ENCODE peak calls at places on chromosome 21, in four cellular contexts. One of them, this sample, is unnamed.
A peak's percentile ranks its signal among the peaks of the same experiment; 100 is the strongest.

GRCh38 chr21:37994211-37994610 is 78.0 kb upstream of the KCNJ6 start:
- DNase-seq in K562: peak; percentile 23
- DNase-seq in H1: no peak
- DNase-seq in HepG2: no peak
- DNase-seq in this sample: no peak

GRCh38 chr21:32494946-32495703 is 82.6 kb downstream of the EVA1C start:
- DNase-seq in K562: peak; percentile 25
- DNase-seq in H1: no peak
- DNase-seq in HepG2: no peak
- DNase-seq in this sample: peak; percentile 91

GRCh38 chr21:38965910-38966504 is 160.3 kb downstream of the ETS2 start:
- DNase-seq in K562: peak; percentile 75
- DNase-seq in H1: peak; percentile 62
- DNase-seq in HepG2: peak; percentile 94
- DNase-seq in this sample: no peak

GRCh38 chr21:33789697-33790096 is 125.9 kb downstream of the ATP5PO start:
- DNase-seq in K562: no peak
- DNase-seq in H1: no peak
- DNase-seq in HepG2: no peak
- DNase-seq in this sample: peak; percentile 29

GRCh38 chr21:16037386-16037785 is 307.6 kb downstream of the USP25 start:
- DNase-seq in K562: no peak
- DNase-seq in H1: no peak
- DNase-seq in HepG2: no peak
- DNase-seq in this sample: no peak

GRCh38 chr21:44395260-44395659 is 41.8 kb downstream of the TRPM2 start:
- DNase-seq in K562: no peak
- DNase-seq in H1: no peak
- DNase-seq in HepG2: no peak
- DNase-seq in this sample: no peak

GRCh38 chr21:25936776-25937175 is 202.0 kb downstream of the GABPA start:
- DNase-seq in K562: no peak
- DNase-seq in H1: no peak
- DNase-seq in HepG2: no peak
- DNase-seq in this sample: peak; percentile 66

GRCh38 chr21:33286600-33287456 is 20.7 kb downstream of the IL10RB start:
- DNase-seq in K562: no peak
- DNase-seq in H1: no peak
- DNase-seq in HepG2: peak; percentile 73
- DNase-seq in this sample: peak; percentile 75

GRCh38 chr21:30227633-30228404 is 11.9 kb upstream of the CLDN8 start:
- DNase-seq in K562: no peak
- DNase-seq in H1: no peak
- DNase-seq in HepG2: no peak
- DNase-seq in this sample: no peak

GRCh38 chr21:39384674-39385298 is 35.9 kb upstream of the HMGN1 start:
- DNase-seq in K562: no peak
- DNase-seq in H1: no peak
- DNase-seq in HepG2: peak; percentile 12
- DNase-seq in this sample: peak; percentile 45

GRCh38 chr21:38280446-38280845 is 23.7 kb downstream of the KCNJ15 start:
- DNase-seq in K562: no peak
- DNase-seq in H1: no peak
- DNase-seq in HepG2: no peak
- DNase-seq in this sample: no peak

GRCh38 chr21:24895885-24896734 is 711.2 kb downstream of the MRPL39 start:
- DNase-seq in K562: no peak
- DNase-seq in H1: peak; percentile 48
- DNase-seq in HepG2: no peak
- DNase-seq in this sample: no peak

GRCh38 chr21:24514081-24514733 is 1093.1 kb downstream of the MRPL39 start:
- DNase-seq in K562: no peak
- DNase-seq in H1: no peak
- DNase-seq in HepG2: no peak
- DNase-seq in this sample: no peak

DNA sequence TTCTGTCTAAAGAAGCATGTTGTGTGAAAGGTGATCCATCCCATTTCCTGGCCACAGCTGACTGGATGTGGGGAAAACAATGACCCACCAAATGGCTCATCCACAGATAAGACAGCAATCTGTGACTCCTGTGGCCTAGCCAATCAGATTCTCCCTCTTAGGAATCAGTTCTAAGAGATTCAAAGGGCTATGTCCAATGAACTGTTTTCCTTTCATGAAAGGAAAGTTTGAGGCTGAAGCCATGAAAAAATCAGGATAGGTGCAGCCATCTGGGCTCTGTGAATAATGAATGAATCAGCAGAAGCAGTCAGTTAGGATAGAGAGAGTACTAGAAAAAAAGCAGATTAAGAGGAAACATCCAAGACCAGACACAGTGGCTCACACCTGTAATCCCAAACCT is 164.7 kb downstream of the NRIP1 start:
- DNase-seq in K562: no peak
- DNase-seq in H1: no peak
- DNase-seq in HepG2: no peak
- DNase-seq in this sample: peak; percentile 10
- TF ChIP-seq JUN in K562: no peak
- TF ChIP-seq JUN in H1: no peak
- TF ChIP-seq JUN in HepG2: no peak
- TF ChIP-seq JUN in this sample: no peak

DNA sequence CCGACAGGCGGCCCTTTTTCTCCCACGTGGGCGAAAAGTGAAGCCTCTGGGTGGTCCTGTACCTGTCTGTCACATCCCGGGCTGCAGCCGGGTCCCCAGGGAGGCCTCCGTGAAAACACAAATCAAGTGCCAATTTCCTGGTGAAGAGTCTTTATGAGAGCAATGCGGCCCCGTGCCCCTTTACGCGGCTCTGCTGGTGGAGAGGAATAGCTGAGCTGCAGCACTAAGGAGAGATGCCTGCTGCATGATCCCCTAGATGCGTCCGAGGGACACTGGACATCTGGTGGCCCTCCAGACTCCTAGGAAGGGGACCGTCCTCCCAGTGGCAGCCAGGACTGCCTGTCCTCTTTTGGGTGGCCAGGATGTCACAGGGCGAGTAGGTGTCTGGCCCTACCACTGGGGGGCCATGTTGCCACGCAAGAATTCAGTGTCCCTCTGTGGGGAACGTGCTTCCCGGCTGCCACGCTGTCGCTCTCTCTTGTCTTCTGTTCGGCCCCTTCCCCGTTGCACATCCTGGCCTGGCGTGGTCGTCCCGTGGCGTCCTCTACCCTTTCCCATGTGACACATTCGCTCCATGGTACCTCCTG is 38.7 kb downstream of the COL18A1 start:
- DNase-seq in K562: no peak
- DNase-seq in H1: no peak
- DNase-seq in HepG2: no peak
- DNase-seq in this sample: no peak
- H3K27me3 ChIP-seq in K562: no peaks in the 10 kb centered on the region
- H3K27me3 ChIP-seq in H1: no peaks in the 10 kb centered on the region
- H3K27me3 ChIP-seq in HepG2: no peaks in the 10 kb centered on the region
- H3K27me3 ChIP-seq in this sample: no peaks in the 10 kb centered on the region

DNA sequence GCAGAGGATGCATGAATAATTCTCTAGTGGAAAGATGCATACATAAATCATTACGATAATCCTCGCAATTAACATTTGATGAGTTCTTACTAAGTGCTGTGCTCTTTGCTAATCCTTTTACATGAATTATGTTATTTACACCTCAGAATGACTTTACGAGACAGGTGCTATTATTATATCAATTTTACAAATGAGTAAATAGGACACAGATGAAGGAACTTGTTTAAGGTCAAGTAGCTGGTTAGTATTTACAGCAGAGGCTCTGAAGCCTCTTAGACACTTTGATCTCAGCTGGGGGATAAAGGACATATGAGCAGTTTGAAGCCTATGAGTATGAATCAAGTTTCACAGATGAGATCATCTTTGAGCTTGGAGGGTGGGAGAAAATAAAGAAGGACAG is 112.9 kb upstream of the ADAMTS5 start:
- DNase-seq in K562: no peak
- DNase-seq in H1: no peak
- DNase-seq in HepG2: no peak
- DNase-seq in this sample: no peak
- H3K9ac ChIP-seq in K562: no peak overlapping the region
- H3K9ac ChIP-seq in H1: no peak overlapping the region
- H3K9ac ChIP-seq in HepG2: no peak overlapping the region
- H3K9ac ChIP-seq in this sample: no peak overlapping the region

DNA sequence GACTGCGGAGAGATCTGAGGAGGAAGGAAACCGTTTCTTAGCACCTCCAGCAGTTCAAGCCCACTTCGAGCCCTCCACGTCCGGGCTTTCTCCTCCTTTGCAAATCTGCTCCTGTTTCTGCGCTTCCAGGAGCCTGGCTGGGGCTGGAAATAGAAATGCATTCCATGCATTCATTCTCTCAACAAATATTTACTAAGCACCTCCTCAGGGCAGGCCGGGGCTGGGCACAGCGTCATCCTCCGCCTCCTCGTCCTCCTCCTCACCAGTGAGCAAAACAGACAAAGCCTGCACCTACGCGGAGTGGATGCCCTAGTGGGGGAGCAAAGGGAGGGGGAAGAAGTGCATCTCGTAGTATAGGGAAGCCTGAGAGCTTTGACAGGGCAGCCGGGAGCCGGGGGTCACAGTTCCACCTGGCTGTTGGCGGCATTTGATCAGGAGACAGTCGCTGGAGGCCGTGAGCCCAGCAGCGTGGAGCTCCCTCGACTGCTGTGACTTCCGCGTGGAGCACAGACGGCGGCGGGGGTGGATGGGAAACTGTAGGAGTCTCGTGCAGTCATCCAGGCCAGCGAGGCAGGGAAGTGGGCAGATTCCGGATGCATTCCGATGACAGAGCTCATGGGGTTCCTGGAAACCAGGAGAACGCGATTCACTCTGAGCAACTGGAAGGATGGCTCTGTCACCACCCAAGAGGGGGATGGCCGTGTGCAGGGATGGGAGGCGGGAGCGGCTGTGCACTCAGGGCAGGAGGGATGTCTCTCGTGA is 93.4 kb downstream of the SIK1 start:
- DNase-seq in K562: no peak
- DNase-seq in H1: no peak
- DNase-seq in HepG2: peak; percentile 68
- DNase-seq in this sample: peak; percentile 58
- TF ChIP-seq JUN in K562: no peak
- TF ChIP-seq JUN in H1: no peak
- TF ChIP-seq JUN in HepG2: no peak
- TF ChIP-seq JUN in this sample: no peak

DNA sequence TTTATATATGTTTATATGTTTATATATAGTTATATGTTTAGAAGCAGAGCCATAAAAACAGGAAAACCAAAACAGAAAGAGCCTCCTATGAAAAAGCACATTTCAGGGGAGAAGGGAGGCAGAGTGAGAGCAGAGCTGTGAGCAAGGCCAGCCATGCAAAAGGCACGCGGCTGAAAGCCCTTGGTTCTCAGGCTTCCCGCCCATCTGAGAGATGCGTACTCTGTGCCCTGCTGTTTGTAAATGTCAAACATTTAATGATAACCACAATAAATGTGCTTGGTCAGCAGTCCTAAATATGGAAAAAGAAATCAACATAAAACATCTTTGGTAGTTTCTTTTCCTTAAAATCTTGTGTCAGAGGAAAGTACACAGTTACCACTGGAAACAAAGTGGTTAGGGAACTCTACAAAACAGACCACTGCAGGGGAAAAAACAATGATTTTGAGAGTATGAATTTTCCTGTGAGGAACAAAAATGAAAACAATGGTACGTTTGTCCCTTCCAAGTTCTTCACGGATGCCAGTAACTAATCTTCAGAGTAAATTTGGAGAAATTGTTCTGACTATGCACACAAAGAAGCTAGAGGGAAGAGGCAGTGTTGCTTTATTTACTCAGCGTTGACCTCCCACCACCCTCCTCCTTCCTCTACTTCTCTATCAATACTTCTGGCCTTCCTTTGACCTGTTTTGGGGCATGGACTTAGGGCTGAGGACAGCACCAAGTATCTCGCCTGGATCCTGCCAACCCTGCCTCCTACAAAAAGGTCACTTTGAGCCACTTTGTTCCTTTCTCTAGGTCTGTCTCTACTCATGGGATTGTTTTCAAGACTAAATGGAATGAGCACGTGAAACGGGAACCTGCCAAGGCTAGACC is 282.9 kb downstream of the DSCAM start:
- DNase-seq in K562: no peak
- DNase-seq in H1: no peak
- DNase-seq in HepG2: no peak
- DNase-seq in this sample: no peak
- H3K27me3 ChIP-seq in K562: no peaks in the 10 kb centered on the region
- H3K27me3 ChIP-seq in H1: no peaks in the 10 kb centered on the region
- H3K27me3 ChIP-seq in HepG2: no peaks in the 10 kb centered on the region
- H3K27me3 ChIP-seq in this sample: no peaks in the 10 kb centered on the region

GRCh38 chr21:42097274-42097673 is 26.2 kb downstream of the UMODL1 start:
- DNase-seq in K562: no peak
- DNase-seq in H1: no peak
- DNase-seq in HepG2: no peak
- DNase-seq in this sample: peak; percentile 29
- H3K9ac ChIP-seq in K562: no peak overlapping the region
- H3K9ac ChIP-seq in H1: no peak overlapping the region
- H3K9ac ChIP-seq in HepG2: no peak overlapping the region
- H3K9ac ChIP-seq in this sample: peak overlapping the region; percentile 57

GRCh38 chr21:28875078-28875477 is 117.6 kb downstream of the LTN1 start:
- DNase-seq in K562: no peak
- DNase-seq in H1: no peak
- DNase-seq in HepG2: no peak
- DNase-seq in this sample: no peak

GRCh38 chr21:28867401-28867800 is 125.3 kb downstream of the LTN1 start:
- DNase-seq in K562: no peak
- DNase-seq in H1: no peak
- DNase-seq in HepG2: no peak
- DNase-seq in this sample: no peak

GRCh38 chr21:28865488-28866186 is 127.0 kb downstream of the LTN1 start:
- DNase-seq in K562: no peak
- DNase-seq in H1: no peak
- DNase-seq in HepG2: no peak
- DNase-seq in this sample: no peak

GRCh38 chr21:28872218-28872617 is 120.5 kb downstream of the LTN1 start:
- DNase-seq in K562: no peak
- DNase-seq in H1: no peak
- DNase-seq in HepG2: no peak
- DNase-seq in this sample: no peak

DNA sequence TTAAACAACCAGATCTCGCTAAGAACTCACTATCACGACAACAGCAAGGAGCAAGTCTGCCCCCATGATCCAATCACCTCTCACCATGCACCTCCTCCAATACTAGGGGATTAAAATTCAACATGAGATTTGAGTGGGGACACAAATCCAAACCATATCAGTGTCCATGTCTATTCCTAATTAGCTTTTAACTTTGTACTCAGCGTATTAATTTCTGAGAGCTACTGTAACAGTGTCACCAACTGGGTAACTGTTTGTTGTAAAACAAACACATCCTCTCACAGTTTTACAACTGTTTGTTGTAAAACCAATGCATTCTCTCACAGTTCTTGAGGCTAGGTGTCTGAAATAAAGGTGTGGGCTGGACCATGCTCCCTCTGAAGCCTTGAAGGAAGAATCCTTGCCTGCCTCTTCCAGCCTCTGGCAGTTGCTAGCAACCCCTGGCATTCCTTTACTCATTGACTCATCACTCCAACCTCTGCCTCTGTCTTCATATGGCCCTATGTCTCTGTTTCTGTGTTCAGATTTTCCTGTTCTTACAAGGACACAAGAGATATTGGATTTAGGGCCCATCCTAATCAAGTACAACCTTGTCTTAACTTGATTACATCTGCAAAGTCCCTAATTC is 121.2 kb downstream of the LTN1 start:
- DNase-seq in K562: no peak
- DNase-seq in H1: no peak
- DNase-seq in HepG2: no peak
- DNase-seq in this sample: no peak
- TF ChIP-seq JUN in K562: no peak
- TF ChIP-seq JUN in H1: no peak
- TF ChIP-seq JUN in HepG2: no peak
- TF ChIP-seq JUN in this sample: no peak

GRCh38 chr21:36526104-36526503 is 46.2 kb upstream of the CLDN14 start:
- DNase-seq in K562: no peak
- DNase-seq in H1: no peak
- DNase-seq in HepG2: no peak
- DNase-seq in this sample: no peak
- H3K27me3 ChIP-seq in K562: peaks cover 50% of the 10 kb centered on the region
- H3K27me3 ChIP-seq in H1: no peaks in the 10 kb centered on the region
- H3K27me3 ChIP-seq in HepG2: peaks cover 27% of the 10 kb centered on the region
- H3K27me3 ChIP-seq in this sample: no peaks in the 10 kb centered on the region